ENCODE peak calls at places on chromosome 16, in seven cellular contexts. R, Y, M, B, P, V and S are unnamed samples. For H3K9me3, the result is how much of the 10 kb centered on the place peaks cover.

GRCh38 chr16:69930117-69930776 is 20.9 kb upstream of the CLEC18A start:
- DNase-seq in V (no peak), R (peak), B (peak), M (peak), Y (peak), P (peak), S (peak)

GRCh38 chr16:29815032-29815721 is 775 bp upstream of the PAGR1 start:
- DNase-seq in Y (peak), B (no peak), R (no peak), P (peak), M (peak), V (no peak), S (peak)

GRCh38 chr16:58661199-58661830 is 23.3 kb downstream of the SLC38A7 start:
- DNase-seq in R (peak), B (peak), V (no peak), M (no peak), P (peak), Y (peak), S (peak)

GRCh38 chr16:83738926-83739503 is 68.8 kb upstream of the HSBP1 start:
- DNase-seq in Y (no peak), M (no peak), R (no peak), P (no peak), V (no peak), B (no peak), S (no peak)

GRCh38 chr16:78925071-78925714 is 675.3 kb downstream of the MAF start:
- DNase-seq in P (no peak), M (no peak), B (peak), R (peak), V (no peak), Y (peak), S (peak)

GRCh38 chr16:85954927-85955539 is 56.1 kb downstream of the IRF8 start:
- DNase-seq in M (no peak), P (no peak), B (no peak), V (no peak), Y (no peak), R (no peak), S (no peak)

GRCh38 chr16:15032547-15033308 is 23.1 kb downstream of the NTAN1 start:
- DNase-seq in V (no peak), Y (no peak), B (peak), R (no peak), P (no peak), M (no peak), S (no peak)

GRCh38 chr16:86578056-86578455 is 293 bp upstream of the FOXL1 start:
- DNase-seq in Y (no peak), M (no peak), R (no peak), B (no peak), V (no peak), P (no peak), S (no peak)

GRCh38 chr16:66036775-66037715 is 329.4 kb upstream of the CDH5 start:
- DNase-seq in Y (no peak), V (peak), R (no peak), B (no peak), M (no peak), P (no peak), S (no peak)

GRCh38 chr16:11658896-11659708 is 9.2 kb upstream of the SNN start:
- DNase-seq in R (no peak), Y (no peak), P (no peak), V (peak), B (no peak), M (no peak), S (no peak)

GRCh38 chr16:85673529-85674417 is 15.0 kb downstream of the GINS2 start:
- DNase-seq in B (no peak), M (peak), R (peak), P (no peak), Y (peak), V (peak), S (no peak)

GRCh38 chr16:68281368-68282063 is 17.2 kb downstream of the SLC7A6 start:
- DNase-seq in P (no peak), M (no peak), Y (no peak), R (no peak), V (no peak), B (no peak), S (no peak)

GRCh38 chr16:49857423-49858181 is 1.7 kb upstream of the ZNF423 start:
- DNase-seq in R (peak), Y (peak), P (peak), B (peak), V (no peak), M (peak), S (peak)

GRCh38 chr16:85963746-85964370 is 64.9 kb downstream of the IRF8 start:
- DNase-seq in M (peak), P (no peak), R (peak), B (peak), Y (peak), V (peak), S (peak)

GRCh38 chr16:75614247-75614897 is 8.7 kb downstream of the ADAT1 start:
- DNase-seq in B (no peak), M (no peak), R (no peak), Y (no peak), V (no peak), P (no peak), S (no peak)

GRCh38 chr16:31333686-31334649 is 21.0 kb upstream of the ITGAX start:
- DNase-seq in B (no peak), P (no peak), M (no peak), R (no peak), V (no peak), Y (peak), S (peak)

GRCh38 chr16:74083582-74083981 is 213.0 kb upstream of the PSMD7 start:
- DNase-seq in V (no peak), P (no peak), Y (no peak), M (no peak), R (no peak), B (no peak), S (no peak)

GRCh38 chr16:10385725-10386516 is at the start of gene ATF7IP2:
- DNase-seq in Y (peak), R (peak), V (peak), P (peak), B (peak), M (peak), S (peak)

GRCh38 chr16:10569629-10570028 is 10.8 kb downstream of the EMP2 start:
- DNase-seq in R (no peak), M (no peak), P (no peak), Y (no peak), B (no peak), V (no peak), S (no peak)

GRCh38 chr16:28990375-28991040 is 5.7 kb downstream of the LAT start:
- DNase-seq in Y (no peak), M (no peak), P (no peak), B (no peak), R (no peak), V (no peak), S (no peak)

GRCh38 chr16:85568519-85568918 is 44.6 kb upstream of the GSE1 start:
- DNase-seq in V (no peak), Y (peak), R (peak), B (peak), M (no peak), P (no peak), S (peak)

GRCh38 chr16:17518441-17518840 is 47.7 kb upstream of the XYLT1 start:
- DNase-seq in M (no peak), V (no peak), P (no peak), R (no peak), Y (no peak), B (no peak), S (no peak)

GRCh38 chr16:15749985-15750384 is 99.9 kb downstream of the NDE1 start:
- DNase-seq in Y (no peak), M (no peak), V (no peak), R (no peak), B (no peak), P (no peak), S (no peak)

GRCh38 chr16:86730086-86730485 is 151.7 kb downstream of the FOXL1 start:
- DNase-seq in M (no peak), R (no peak), Y (no peak), B (no peak), V (no peak), P (no peak), S (no peak)

GRCh38 chr16:54936086-54936978 is 5.7 kb downstream of the IRX5 start:
- DNase-seq in Y (peak), R (no peak), M (no peak), P (no peak), B (no peak), V (no peak), S (no peak)

GRCh38 chr16:314351-314750 is 31.4 kb downstream of the PDIA2 start:
- DNase-seq in V (no peak), P (no peak), M (no peak), Y (no peak), R (no peak), B (no peak), S (no peak)

GRCh38 chr16:87794485-87795078 is 28.8 kb upstream of the KLHDC4 start:
- DNase-seq in Y (no peak), M (no peak), R (no peak), B (no peak), P (no peak), V (no peak), S (no peak)

GRCh38 chr16:27113341-27113841 is 46.7 kb downstream of the C16orf82 start:
- DNase-seq in P (no peak), V (no peak), B (no peak), Y (no peak), R (no peak), M (no peak), S (peak)

GRCh38 chr16:318628-319027 is 33.9 kb downstream of the AXIN1 start:
- DNase-seq in B (no peak), Y (no peak), M (no peak), V (no peak), P (no peak), R (no peak), S (no peak)

GRCh38 chr16:12609937-12610699 is 193.6 kb downstream of the CPPED1 start:
- DNase-seq in Y (no peak), B (no peak), M (no peak), P (no peak), V (no peak), R (no peak), S (peak)

GRCh38 chr16:81612351-81613170 is 166.5 kb upstream of the PLCG2 start:
- DNase-seq in Y (no peak), M (no peak), V (peak), R (no peak), P (peak), B (no peak), S (no peak)

GRCh38 chr16:1610071-1610840 is 1.6 kb downstream of the IFT140 start:
- DNase-seq in Y (peak), M (peak), B (peak), V (peak), R (peak), P (peak), S (peak)
- TF ChIP-seq POLR2A in Y (peak), M (no peak), B (no peak), V (no peak), R (no peak), P (no peak), S (peak)

GRCh38 chr16:24178496-24178895 is 77.6 kb upstream of the CACNG3 start:
- DNase-seq in M (no peak), P (no peak), Y (no peak), R (no peak), V (no peak), B (no peak), S (no peak)

GRCh38 chr16:24180451-24180850 is 75.7 kb upstream of the CACNG3 start:
- DNase-seq in B (no peak), M (no peak), P (no peak), R (no peak), V (no peak), Y (no peak), S (no peak)

GRCh38 chr16:24170407-24170806 is 85.7 kb upstream of the CACNG3 start:
- DNase-seq in V (no peak), B (no peak), Y (no peak), P (no peak), M (no peak), R (no peak), S (no peak)

GRCh38 chr16:24174504-24174903 is 81.6 kb upstream of the CACNG3 start:
- DNase-seq in Y (no peak), V (no peak), R (no peak), M (no peak), P (no peak), B (no peak), S (no peak)

DNA sequence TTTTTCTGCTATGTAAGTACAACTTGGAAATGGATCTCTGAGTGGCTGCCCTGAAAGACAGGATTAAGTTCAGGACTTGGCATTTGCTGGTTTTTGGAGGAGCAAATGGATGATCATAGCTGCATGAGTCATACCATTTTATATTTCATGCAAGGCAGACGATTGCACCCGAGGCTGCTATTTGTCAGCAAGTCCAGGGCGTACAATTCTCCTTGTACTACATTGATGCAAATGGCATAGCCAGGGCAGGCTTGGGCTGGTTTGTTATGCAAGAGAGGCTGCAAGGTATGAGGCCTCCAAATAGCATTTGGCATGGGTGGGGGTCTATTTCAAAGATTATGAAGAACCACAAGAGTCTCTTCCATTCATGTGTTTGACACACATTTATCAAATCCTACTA is 81.2 kb upstream of the CACNG3 start:
- DNase-seq in V (no peak), R (no peak), B (no peak), M (no peak), Y (no peak), P (no peak), S (no peak)
- H3K9me3 ChIP-seq in V (under half), R (under half), B (under half), M (under half), Y (under half), P (under half), S (under half)

GRCh38 chr16:8696880-8697279 is 22.5 kb downstream of the ABAT start:
- DNase-seq in R (no peak), M (no peak), V (no peak), B (no peak), Y (no peak), P (no peak), S (no peak)
- TF ChIP-seq CTCF in R (no peak), M (no peak), V (no peak), B (no peak), Y (no peak), P (no peak), S (no peak)

GRCh38 chr16:4160663-4161436 is 44.6 kb upstream of the ADCY9 start:
- DNase-seq in R (no peak), V (no peak), P (no peak), B (no peak), Y (no peak), M (no peak), S (no peak)
- TF ChIP-seq POLR2A in R (no peak), V (no peak), P (no peak), B (no peak), Y (no peak), M (no peak), S (no peak)

GRCh38 chr16:3375680-3376079 is 20.0 kb downstream of the OR2C1 start:
- DNase-seq in Y (no peak), V (no peak), M (no peak), P (no peak), B (no peak), R (no peak), S (no peak)
- H3K9me3 ChIP-seq in Y (half or more), V (half or more), M (under half), P (under half), B (under half), R (under half), S (under half)